ENCODE peak calls at places on chromosomes 16 and 17, in four cellular contexts. D, G, P and B are unnamed samples.

GRCh38 chr17:64635647-64636305 is 26.3 kb downstream of the SMURF2 start:
- DNase-seq in P (no peak), G (no peak), D (no peak), B (no peak)

GRCh38 chr16:81917375-81917774 is 93.9 kb downstream of the SDR42E1 start:
- DNase-seq in D (no peak), P (no peak), G (no peak), B (no peak)

GRCh38 chr16:66228791-66229190 is 137.7 kb upstream of the CDH5 start:
- DNase-seq in G (no peak), D (peak), P (no peak), B (no peak)

GRCh38 chr17:41580651-41581365 is 5.9 kb downstream of the KRT14 start:
- DNase-seq in D (no peak), P (no peak), G (no peak), B (no peak)

GRCh38 chr16:54345231-54345630 is 58.6 kb upstream of the IRX3 start:
- DNase-seq in G (no peak), D (no peak), P (no peak), B (no peak)

GRCh38 chr17:27473748-27474609 is 17.7 kb downstream of the KSR1 start:
- DNase-seq in P (peak), D (no peak), G (peak), B (peak)

GRCh38 chr17:10628756-10629155 is 28.4 kb downstream of the MYH3 start:
- DNase-seq in G (no peak), P (no peak), D (no peak), B (no peak)

GRCh38 chr17:28949185-28950016 is 1.9 kb downstream of the PHF12 start:
- DNase-seq in P (peak), G (peak), D (no peak), B (peak)

GRCh38 chr16:3510410-3510809 is 9.6 kb downstream of the CLUAP1 start:
- DNase-seq in P (no peak), D (no peak), G (no peak), B (no peak)